ENCODE peak calls at places on chromosome 7, in four cellular contexts. Z, A, W and K are unnamed samples.

GRCh38 chr7:129315916-129316315 is 91.1 kb downstream of the AHCYL2 start:
- DNase-seq in Z (no peak), A (peak), W (peak), K (no peak)

GRCh38 chr7:135743907-135744789 is 4.5 kb downstream of the FAM180A start:
- DNase-seq in Z (no peak), A (no peak), W (peak), K (no peak)

GRCh38 chr7:17466201-17466600 is 167.7 kb downstream of the AHR start:
- DNase-seq in Z (no peak), A (no peak), W (no peak), K (no peak)

GRCh38 chr7:69893915-69894314 is 295.6 kb downstream of the AUTS2 start:
- DNase-seq in Z (no peak), A (no peak), W (no peak), K (no peak)

GRCh38 chr7:105002-105401 is 87.4 kb upstream of the FAM20C start:
- DNase-seq in Z (no peak), A (no peak), W (no peak), K (no peak)

GRCh38 chr7:35593896-35594295 is 101.0 kb downstream of the HERPUD2 start:
- DNase-seq in Z (no peak), A (no peak), W (no peak), K (no peak)

GRCh38 chr7:50978633-50979215 is 196.0 kb upstream of the GRB10 start:
- DNase-seq in Z (no peak), A (no peak), W (no peak), K (no peak)

GRCh38 chr7:157233677-157234076 is 95.0 kb downstream of the UBE3C start:
- DNase-seq in Z (no peak), A (no peak), W (no peak), K (no peak)

GRCh38 chr7:24378871-24379608 is 95.0 kb downstream of the NPY start:
- DNase-seq in Z (no peak), A (no peak), W (no peak), K (no peak)

GRCh38 chr7:119377-120163 is 72.8 kb upstream of the FAM20C start:
- DNase-seq in Z (no peak), A (no peak), W (peak), K (no peak)

GRCh38 chr7:71735961-71736556 is 604.1 kb downstream of the GALNT17 start:
- DNase-seq in Z (no peak), A (peak), W (peak), K (no peak)

GRCh38 chr7:1800876-1801275 is 130.8 kb downstream of the ELFN1 start:
- DNase-seq in Z (no peak), A (no peak), W (no peak), K (no peak)

GRCh38 chr7:8982338-8982994 is 549.1 kb downstream of the NXPH1 start:
- DNase-seq in Z (no peak), A (no peak), W (no peak), K (no peak)

GRCh38 chr7:17109017-17109416 is 189.4 kb upstream of the AHR start:
- DNase-seq in Z (no peak), A (no peak), W (no peak), K (no peak)